ENCODE peak calls at places on chromosome 16, in five cellular contexts. N, I, L, P and E are unnamed samples.

GRCh38 chr16:81996664-81997529 is 14.4 kb downstream of the SDR42E1 start:
- DNase-seq in N (no peak), I (no peak), L (peak; percentile 87), P (no peak), E (no peak)

GRCh38 chr16:26983426-26983825 is 83.3 kb upstream of the C16orf82 start:
- DNase-seq in N (no peak), I (no peak), L (no peak), P (no peak), E (no peak)

GRCh38 chr16:54286330-54287017 is at the start of gene IRX3:
- DNase-seq in N (peak; percentile 91), I (no peak), L (peak; percentile 88), P (peak; percentile 76), E (no peak)

GRCh38 chr16:56985288-56985961 is 3.9 kb upstream of the NLRC5 start:
- DNase-seq in N (peak; percentile 49), I (peak; percentile 48), L (peak; percentile 73), P (no peak), E (no peak)

GRCh38 chr16:80804061-80804450 is 342 bp downstream of the CDYL2 start:
- DNase-seq in N (peak; percentile 42), I (peak; percentile 30), L (peak; percentile 4), P (peak; percentile 66), E (no peak)

GRCh38 chr16:58678716-58679115 is 5.9 kb downstream of the SLC38A7 start:
- DNase-seq in N (no peak), I (no peak), L (no peak), P (peak; percentile 58), E (no peak)

GRCh38 chr16:3645504-3646347 is 8.8 kb upstream of the DNASE1 start:
- DNase-seq in N (no peak), I (peak; percentile 41), L (no peak), P (no peak), E (no peak)

GRCh38 chr16:62224810-62225209 is 188.6 kb upstream of the CDH8 start:
- DNase-seq in N (no peak), I (no peak), L (no peak), P (no peak), E (no peak)

GRCh38 chr16:2151188-2152091 is 3.0 kb downstream of the RAB26 start:
- DNase-seq in N (no peak), I (no peak), L (no peak), P (no peak), E (no peak)

GRCh38 chr16:80687606-80688005 is 116.8 kb downstream of the CDYL2 start:
- DNase-seq in N (no peak), I (no peak), L (no peak), P (no peak), E (no peak)

GRCh38 chr16:75471723-75472634 is 7.5 kb upstream of the TMEM170A start:
- DNase-seq in N (no peak), I (peak; percentile 24), L (peak; percentile 27), P (peak; percentile 36), E (peak; percentile 6)

GRCh38 chr16:50520451-50521245 is 27.5 kb upstream of the NKD1 start:
- DNase-seq in N (no peak), I (no peak), L (no peak), P (no peak), E (no peak)

GRCh38 chr16:73095885-73096341 is 48.0 kb upstream of the ZFHX3 start:
- DNase-seq in N (no peak), I (no peak), L (no peak), P (no peak), E (no peak)

GRCh38 chr16:66687906-66688625 is 8.5 kb downstream of the CMTM4 start:
- DNase-seq in N (no peak), I (no peak), L (no peak), P (no peak), E (no peak)

GRCh38 chr16:89945654-89946053 is 2.9 kb upstream of the DEF8 start:
- DNase-seq in N (peak; percentile 52), I (no peak), L (no peak), P (no peak), E (no peak)

GRCh38 chr16:48641770-48642169 is 31.8 kb upstream of the N4BP1 start:
- DNase-seq in N (no peak), I (no peak), L (no peak), P (no peak), E (no peak)

GRCh38 chr16:68496689-68497088 is 42.4 kb upstream of the ZFP90 start:
- DNase-seq in N (no peak), I (no peak), L (no peak), P (no peak), E (no peak)

GRCh38 chr16:26721290-26721689 is 345.4 kb upstream of the C16orf82 start:
- DNase-seq in N (no peak), I (no peak), L (no peak), P (no peak), E (no peak)

GRCh38 chr16:86814256-86814655 is 235.9 kb downstream of the FOXL1 start:
- DNase-seq in N (no peak), I (no peak), L (no peak), P (no peak), E (no peak)

DNA sequence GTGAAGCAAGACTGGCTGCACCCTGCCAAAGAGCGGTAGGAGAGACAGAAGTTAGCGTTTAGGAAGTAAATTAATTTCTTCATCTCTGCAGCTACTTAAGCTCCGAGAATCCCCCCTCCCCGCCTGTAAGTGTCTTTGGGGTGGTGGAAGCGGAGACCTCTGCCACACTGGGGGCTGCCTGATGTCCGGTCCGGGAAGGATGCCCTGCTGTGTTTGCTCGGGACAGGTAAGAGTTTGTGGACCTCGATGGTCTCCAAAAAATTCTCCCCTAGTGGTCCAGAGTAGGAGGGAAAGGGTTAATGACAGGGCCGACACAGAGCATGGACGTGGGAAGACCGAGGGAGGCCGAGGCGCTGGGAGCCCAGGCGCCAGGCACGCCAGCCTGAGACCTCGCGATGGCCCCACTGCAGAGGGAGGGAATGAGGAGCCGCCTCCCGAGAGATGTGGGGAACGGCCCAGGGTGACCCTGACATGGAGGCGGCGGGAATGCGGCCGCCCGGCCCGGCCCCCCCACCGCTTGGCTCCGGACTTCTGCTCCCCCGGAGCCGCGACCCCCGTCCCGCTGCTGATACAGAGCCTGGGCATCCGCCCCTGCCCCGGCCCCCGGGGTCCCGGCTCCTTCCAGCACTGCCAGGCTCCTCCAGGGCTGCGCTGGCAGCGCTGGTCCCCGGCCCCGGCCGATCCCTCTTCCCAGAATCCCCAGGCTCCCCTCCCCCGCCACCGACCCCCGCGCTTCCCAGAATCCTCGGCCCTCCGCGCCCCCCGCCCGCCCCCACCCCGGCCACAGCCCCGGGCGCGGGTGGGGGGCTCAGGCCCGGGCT is 680 bp downstream of the ZNF629 start:
- DNase-seq in N (no peak), I (no peak), L (peak; percentile 46), P (peak; percentile 43), E (no peak)
- H3K4me3 ChIP-seq in N (peak overlapping the region; percentile 93), I (peak overlapping the region; percentile 90), L (peak overlapping the region; percentile 74), P (peak overlapping the region; percentile 98), E (peak overlapping the region; percentile 62)

GRCh38 chr16:17578921-17579876 is 108.4 kb upstream of the XYLT1 start:
- DNase-seq in N (peak; percentile 71), I (peak; percentile 80), L (peak; percentile 82), P (peak; percentile 25), E (peak; percentile 8)
- H3K27ac ChIP-seq in N (no peak overlapping the region), I (no peak overlapping the region), L (no peak overlapping the region), P (no peak overlapping the region), E (no peak overlapping the region)

GRCh38 chr16:851209-851810 is 50.8 kb upstream of the GNG13 start:
- DNase-seq in N (no peak), I (no peak), L (no peak), P (no peak), E (no peak)
- H3K9me3 ChIP-seq in N (no peaks in the 10 kb centered on the region), I (peaks cover 94% of the 10 kb centered on the region), L (peaks cover 39% of the 10 kb centered on the region), P (no peaks in the 10 kb centered on the region), E (no peaks in the 10 kb centered on the region)

GRCh38 chr16:84819644-84820304 is at the start of gene CRISPLD2:
- DNase-seq in N (peak; percentile 91), I (peak; percentile 63), L (peak; percentile 90), P (peak; percentile 89), E (peak; percentile 80)
- H3K4me3 ChIP-seq in N (peak within 1 kb of the TSS; percentile 51), I (peak within 1 kb of the TSS; percentile 90), L (peak within 1 kb of the TSS; percentile 35), P (peak within 1 kb of the TSS; percentile 44), E (peak within 1 kb of the TSS; percentile 50)

DNA sequence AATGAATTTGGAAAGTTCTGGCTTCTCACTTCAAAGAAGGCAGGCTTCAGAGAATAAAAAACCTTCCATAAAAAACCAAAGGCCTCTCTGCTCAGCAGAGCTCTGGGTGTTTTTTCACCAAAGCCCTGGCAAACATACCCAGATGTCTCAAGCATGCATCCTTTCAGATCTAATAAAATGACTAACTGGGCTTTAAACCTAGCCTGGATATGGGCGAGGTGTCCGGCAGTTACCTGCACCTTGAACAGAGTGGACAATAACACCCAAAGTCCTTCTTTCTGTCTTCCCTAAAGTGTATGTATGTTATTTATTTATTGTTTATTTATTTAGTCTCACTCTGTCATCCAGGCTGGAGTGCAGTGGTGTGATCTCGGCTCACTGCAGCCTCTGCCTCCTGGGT is 469.3 kb downstream of the XYLT1 start:
- DNase-seq in N (no peak), I (no peak), L (no peak), P (no peak), E (no peak)
- H3K27ac ChIP-seq in N (no peak overlapping the region), I (no peak overlapping the region), L (no peak overlapping the region), P (no peak overlapping the region), E (no peak overlapping the region)

DNA sequence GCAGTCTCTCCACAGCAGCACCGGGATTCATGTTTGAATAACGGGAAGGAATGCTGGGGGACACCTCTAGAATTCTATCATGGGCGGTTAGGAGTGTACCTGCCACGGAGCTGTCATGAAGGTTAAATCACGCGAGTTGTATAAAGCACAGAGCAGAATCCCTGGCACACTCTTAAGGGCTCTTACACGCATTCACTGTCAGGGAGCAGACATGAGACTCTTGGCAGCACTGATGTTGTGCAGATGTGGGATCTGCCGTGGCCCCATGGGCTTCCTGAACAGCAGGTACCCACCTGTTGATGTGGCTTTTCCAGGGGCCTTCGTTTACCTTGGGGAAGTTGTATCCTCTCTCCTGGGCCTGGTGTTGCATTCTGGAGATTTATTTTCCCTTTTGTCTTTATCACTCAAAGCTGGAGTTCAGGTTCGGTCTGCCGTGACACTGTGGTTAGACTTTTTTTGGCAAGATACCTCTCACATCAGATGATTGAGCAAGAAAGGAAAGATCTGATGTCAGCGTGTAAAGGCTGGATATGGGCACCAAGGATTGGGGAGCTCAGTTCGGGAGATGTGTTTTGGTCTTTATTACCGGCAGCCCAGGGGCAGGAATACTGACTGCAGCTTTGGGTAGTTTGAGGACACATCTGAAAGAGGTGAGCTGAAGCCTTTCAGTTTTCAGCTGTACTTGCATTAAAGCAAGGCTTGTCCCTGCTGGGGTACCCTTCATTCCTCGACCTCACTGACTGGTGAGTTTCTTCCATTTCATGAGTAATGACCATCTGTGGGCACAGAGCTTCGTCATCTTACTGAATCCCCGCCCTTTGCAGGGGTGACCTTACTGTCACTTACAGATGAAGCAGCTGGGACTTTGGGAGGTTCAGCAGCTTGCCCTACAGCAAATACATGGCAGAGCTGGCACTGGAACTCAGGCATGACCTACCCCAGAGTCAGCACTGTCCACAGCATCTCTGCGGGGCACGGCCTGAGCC is 19.3 kb downstream of the KNOP1 start:
- DNase-seq in N (no peak), I (no peak), L (no peak), P (no peak), E (no peak)
- H3K9me3 ChIP-seq in N (no peaks in the 10 kb centered on the region), I (no peaks in the 10 kb centered on the region), L (no peaks in the 10 kb centered on the region), P (no peaks in the 10 kb centered on the region), E (no peaks in the 10 kb centered on the region)